ENCODE peak calls at places on chromosomes 12 and 14, in nine cellular contexts. One of them, this sample, is unnamed.

GRCh38 chr12:132163911-132164288 is 19.6 kb downstream of the NOC4L start:
- ATAC-seq in left lung: no peak
- ATAC-seq in stimulated activated naive CD8-positive, alpha-beta T cell treated with anti-CD3 and anti-CD28 coated beads, Interleukin-15, Interleukin-2, amounts not matched to agents 100 U/mL and 50 U/mL, for 24 hours: no peak
- ATAC-seq in heart left ventricle: no peak
- ATAC-seq in left cardiac atrium: no peak
- ATAC-seq in GM23338: peak; percentile 15
- ATAC-seq in activated CD4-positive, alpha-beta T cell treated with anti-CD3 and anti-CD28 coated beads for 36 hours: peak; percentile 42
- ATAC-seq in IMR-90: no peak
- ATAC-seq in foreskin keratinocyte: peak; percentile 11
- ATAC-seq in this sample: no peak

GRCh38 chr14:68757618-68758081 is 35.2 kb downstream of the ZFP36L1 start:
- ATAC-seq in GM23338: no peak
- ATAC-seq in activated CD4-positive, alpha-beta T cell treated with anti-CD3 and anti-CD28 coated beads for 36 hours: peak; percentile 42
- ATAC-seq in foreskin keratinocyte: no peak
- ATAC-seq in IMR-90: no peak
- ATAC-seq in stimulated activated naive CD8-positive, alpha-beta T cell treated with anti-CD3 and anti-CD28 coated beads, Interleukin-15, Interleukin-2, amounts not matched to agents 100 U/mL and 50 U/mL, for 24 hours: no peak
- ATAC-seq in left lung: peak; percentile 72
- ATAC-seq in left cardiac atrium: peak; percentile 72
- ATAC-seq in heart left ventricle: peak; percentile 86
- ATAC-seq in this sample: peak; percentile 88

GRCh38 chr12:46246021-46246700 is 22.7 kb downstream of the SLC38A1 start:
- ATAC-seq in stimulated activated naive CD8-positive, alpha-beta T cell treated with anti-CD3 and anti-CD28 coated beads, Interleukin-15, Interleukin-2, amounts not matched to agents 100 U/mL and 50 U/mL, for 24 hours: no peak
- ATAC-seq in left lung: no peak
- ATAC-seq in activated CD4-positive, alpha-beta T cell treated with anti-CD3 and anti-CD28 coated beads for 36 hours: no peak
- ATAC-seq in GM23338: peak; percentile 38
- ATAC-seq in heart left ventricle: no peak
- ATAC-seq in left cardiac atrium: no peak
- ATAC-seq in IMR-90: no peak
- ATAC-seq in foreskin keratinocyte: no peak
- ATAC-seq in this sample: no peak

GRCh38 chr12:54197037-54197909 is 8.5 kb upstream of the SMUG1 start:
- ATAC-seq in left cardiac atrium: no peak
- ATAC-seq in heart left ventricle: no peak
- ATAC-seq in activated CD4-positive, alpha-beta T cell treated with anti-CD3 and anti-CD28 coated beads for 36 hours: no peak
- ATAC-seq in foreskin keratinocyte: peak; percentile 84
- ATAC-seq in stimulated activated naive CD8-positive, alpha-beta T cell treated with anti-CD3 and anti-CD28 coated beads, Interleukin-15, Interleukin-2, amounts not matched to agents 100 U/mL and 50 U/mL, for 24 hours: peak; percentile 19
- ATAC-seq in IMR-90: no peak
- ATAC-seq in left lung: no peak
- ATAC-seq in GM23338: peak; percentile 37
- ATAC-seq in this sample: peak; percentile 80

GRCh38 chr14:68596211-68596610 is 196.7 kb downstream of the ZFP36L1 start:
- ATAC-seq in IMR-90: no peak
- ATAC-seq in GM23338: no peak
- ATAC-seq in left lung: no peak
- ATAC-seq in activated CD4-positive, alpha-beta T cell treated with anti-CD3 and anti-CD28 coated beads for 36 hours: no peak
- ATAC-seq in heart left ventricle: no peak
- ATAC-seq in left cardiac atrium: no peak
- ATAC-seq in stimulated activated naive CD8-positive, alpha-beta T cell treated with anti-CD3 and anti-CD28 coated beads, Interleukin-15, Interleukin-2, amounts not matched to agents 100 U/mL and 50 U/mL, for 24 hours: no peak
- ATAC-seq in foreskin keratinocyte: no peak
- ATAC-seq in this sample: no peak

GRCh38 chr14:58428011-58428807 is 690 bp downstream of the KIAA0586 start:
- ATAC-seq in left cardiac atrium: peak; percentile 40
- ATAC-seq in heart left ventricle: no peak
- ATAC-seq in IMR-90: peak; percentile 8
- ATAC-seq in left lung: peak; percentile 41
- ATAC-seq in foreskin keratinocyte: peak; percentile 41
- ATAC-seq in stimulated activated naive CD8-positive, alpha-beta T cell treated with anti-CD3 and anti-CD28 coated beads, Interleukin-15, Interleukin-2, amounts not matched to agents 100 U/mL and 50 U/mL, for 24 hours: no peak
- ATAC-seq in GM23338: peak; percentile 14
- ATAC-seq in activated CD4-positive, alpha-beta T cell treated with anti-CD3 and anti-CD28 coated beads for 36 hours: no peak
- ATAC-seq in this sample: no peak

GRCh38 chr12:116898675-116899074 is 12.1 kb upstream of the FBXW8 start:
- ATAC-seq in activated CD4-positive, alpha-beta T cell treated with anti-CD3 and anti-CD28 coated beads for 36 hours: no peak
- ATAC-seq in left lung: no peak
- ATAC-seq in stimulated activated naive CD8-positive, alpha-beta T cell treated with anti-CD3 and anti-CD28 coated beads, Interleukin-15, Interleukin-2, amounts not matched to agents 100 U/mL and 50 U/mL, for 24 hours: peak; percentile 14
- ATAC-seq in foreskin keratinocyte: peak; percentile 57
- ATAC-seq in left cardiac atrium: no peak
- ATAC-seq in IMR-90: no peak
- ATAC-seq in heart left ventricle: no peak
- ATAC-seq in GM23338: no peak
- ATAC-seq in this sample: no peak

GRCh38 chr12:97561321-97562230 is 99.0 kb downstream of the RMST start:
- ATAC-seq in IMR-90: no peak
- ATAC-seq in foreskin keratinocyte: peak; percentile 20
- ATAC-seq in left lung: no peak
- ATAC-seq in stimulated activated naive CD8-positive, alpha-beta T cell treated with anti-CD3 and anti-CD28 coated beads, Interleukin-15, Interleukin-2, amounts not matched to agents 100 U/mL and 50 U/mL, for 24 hours: no peak
- ATAC-seq in GM23338: peak; percentile 73
- ATAC-seq in left cardiac atrium: no peak
- ATAC-seq in activated CD4-positive, alpha-beta T cell treated with anti-CD3 and anti-CD28 coated beads for 36 hours: no peak
- ATAC-seq in heart left ventricle: no peak
- ATAC-seq in this sample: no peak

GRCh38 chr14:61342941-61343340 is 21.6 kb downstream of the PRKCH start:
- ATAC-seq in IMR-90: no peak
- ATAC-seq in left lung: no peak
- ATAC-seq in stimulated activated naive CD8-positive, alpha-beta T cell treated with anti-CD3 and anti-CD28 coated beads, Interleukin-15, Interleukin-2, amounts not matched to agents 100 U/mL and 50 U/mL, for 24 hours: peak; percentile 2
- ATAC-seq in activated CD4-positive, alpha-beta T cell treated with anti-CD3 and anti-CD28 coated beads for 36 hours: no peak
- ATAC-seq in GM23338: no peak
- ATAC-seq in heart left ventricle: no peak
- ATAC-seq in foreskin keratinocyte: no peak
- ATAC-seq in left cardiac atrium: no peak
- ATAC-seq in this sample: no peak

GRCh38 chr14:92726135-92726932 is 22.1 kb downstream of the LGMN start:
- ATAC-seq in activated CD4-positive, alpha-beta T cell treated with anti-CD3 and anti-CD28 coated beads for 36 hours: no peak
- ATAC-seq in GM23338: no peak
- ATAC-seq in left cardiac atrium: peak; percentile 81
- ATAC-seq in left lung: peak; percentile 85
- ATAC-seq in foreskin keratinocyte: peak; percentile 78
- ATAC-seq in stimulated activated naive CD8-positive, alpha-beta T cell treated with anti-CD3 and anti-CD28 coated beads, Interleukin-15, Interleukin-2, amounts not matched to agents 100 U/mL and 50 U/mL, for 24 hours: no peak
- ATAC-seq in IMR-90: peak; percentile 88
- ATAC-seq in heart left ventricle: peak; percentile 43
- ATAC-seq in this sample: no peak

GRCh38 chr12:106601031-106601430 is 18.2 kb downstream of the RFX4 start:
- ATAC-seq in foreskin keratinocyte: no peak
- ATAC-seq in left lung: no peak
- ATAC-seq in GM23338: peak; percentile 91
- ATAC-seq in left cardiac atrium: no peak
- ATAC-seq in IMR-90: no peak
- ATAC-seq in stimulated activated naive CD8-positive, alpha-beta T cell treated with anti-CD3 and anti-CD28 coated beads, Interleukin-15, Interleukin-2, amounts not matched to agents 100 U/mL and 50 U/mL, for 24 hours: no peak
- ATAC-seq in heart left ventricle: no peak
- ATAC-seq in activated CD4-positive, alpha-beta T cell treated with anti-CD3 and anti-CD28 coated beads for 36 hours: no peak
- ATAC-seq in this sample: no peak

GRCh38 chr12:111446044-111446581 is 40.4 kb downstream of the SH2B3 start:
- ATAC-seq in heart left ventricle: peak; percentile 16
- ATAC-seq in left lung: no peak
- ATAC-seq in GM23338: peak; percentile 48
- ATAC-seq in activated CD4-positive, alpha-beta T cell treated with anti-CD3 and anti-CD28 coated beads for 36 hours: no peak
- ATAC-seq in left cardiac atrium: peak; percentile 19
- ATAC-seq in stimulated activated naive CD8-positive, alpha-beta T cell treated with anti-CD3 and anti-CD28 coated beads, Interleukin-15, Interleukin-2, amounts not matched to agents 100 U/mL and 50 U/mL, for 24 hours: no peak
- ATAC-seq in foreskin keratinocyte: no peak
- ATAC-seq in IMR-90: peak; percentile 27
- ATAC-seq in this sample: no peak

GRCh38 chr14:95562892-95563685 is 28.2 kb downstream of the GLRX5 start:
- ATAC-seq in stimulated activated naive CD8-positive, alpha-beta T cell treated with anti-CD3 and anti-CD28 coated beads, Interleukin-15, Interleukin-2, amounts not matched to agents 100 U/mL and 50 U/mL, for 24 hours: no peak
- ATAC-seq in foreskin keratinocyte: no peak
- ATAC-seq in left cardiac atrium: peak; percentile 37
- ATAC-seq in GM23338: no peak
- ATAC-seq in left lung: peak; percentile 87
- ATAC-seq in activated CD4-positive, alpha-beta T cell treated with anti-CD3 and anti-CD28 coated beads for 36 hours: no peak
- ATAC-seq in heart left ventricle: no peak
- ATAC-seq in IMR-90: peak; percentile 67
- ATAC-seq in this sample: no peak

GRCh38 chr14:89650077-89650978 is 233.3 kb upstream of the FOXN3 start:
- ATAC-seq in left cardiac atrium: no peak
- ATAC-seq in IMR-90: no peak
- ATAC-seq in heart left ventricle: no peak
- ATAC-seq in activated CD4-positive, alpha-beta T cell treated with anti-CD3 and anti-CD28 coated beads for 36 hours: peak; percentile 86
- ATAC-seq in foreskin keratinocyte: no peak
- ATAC-seq in left lung: no peak
- ATAC-seq in stimulated activated naive CD8-positive, alpha-beta T cell treated with anti-CD3 and anti-CD28 coated beads, Interleukin-15, Interleukin-2, amounts not matched to agents 100 U/mL and 50 U/mL, for 24 hours: peak; percentile 88
- ATAC-seq in GM23338: no peak
- ATAC-seq in this sample: peak; percentile 85

This sample was measured in stimulated activated memory B cell treated with anti-CD40 and anti-IgM and Interleukin-4, amounts not matched to agents 10 μg/mL and 1 μg/mL and 100 μg/mL, for 72 hours.